ENCODE peak calls at places on chromosomes 7 and 10, in eight cellular contexts. J is cardiac muscle cell, W is AG04449, A is lower lobe of right lung, Y is GM12865, D is body of pancreas, F is nephron progenitor cell, Z is tibial artery. X is an unnamed sample.

GRCh38 chr7:69276011-69276729 is 322.1 kb upstream of the AUTS2 start:
- DNase-seq in J (peak), D (no peak), F (peak), A (no peak), Y (no peak), W (peak), Z (no peak), X (no peak)

GRCh38 chr7:141333459-141333858 is 217.8 kb upstream of the AGK start:
- DNase-seq in Y (no peak), A (no peak), Z (no peak), F (peak), D (no peak), W (no peak), J (no peak), X (peak)

GRCh38 chr7:128105228-128106022 is 74.2 kb upstream of the LRRC4 start:
- DNase-seq in D (no peak), W (no peak), A (peak), F (no peak), Y (no peak), Z (no peak), J (no peak), X (no peak)

GRCh38 chr7:39406464-39406863 is 159.7 kb upstream of the YAE1 start:
- DNase-seq in Y (no peak), W (no peak), A (no peak), D (peak), J (no peak), F (peak), Z (no peak), X (no peak)

GRCh38 chr10:103736763-103737162 is 118.6 kb downstream of the SH3PXD2A start:
- DNase-seq in D (no peak), F (no peak), A (no peak), W (no peak), Y (peak), Z (no peak), J (no peak), X (peak)

GRCh38 chr10:77592946-77593636 is 44.5 kb downstream of the KCNMA1 start:
- DNase-seq in D (no peak), F (no peak), Y (no peak), J (peak), A (no peak), W (peak), Z (peak), X (peak)

GRCh38 chr10:8035641-8036520 is 18.6 kb upstream of the GATA3 start:
- DNase-seq in F (peak), Y (no peak), A (no peak), W (no peak), D (no peak), Z (no peak), J (no peak), X (no peak)

GRCh38 chr10:4781955-4782354 is 44.1 kb upstream of the AKR1E2 start:
- DNase-seq in D (peak), W (no peak), F (no peak), Y (no peak), A (no peak), Z (no peak), J (no peak), X (no peak)

GRCh38 chr7:81036041-81036440 is 117.2 kb upstream of the SEMA3C start:
- DNase-seq in Z (no peak), D (no peak), W (no peak), A (no peak), J (peak), Y (no peak), F (no peak), X (no peak)

GRCh38 chr10:28954211-28954610 is 276.9 kb downstream of the BAMBI start:
- DNase-seq in Y (no peak), A (no peak), J (peak), F (no peak), W (no peak), D (no peak), Z (no peak), X (no peak)

GRCh38 chr7:30308392-30308791 is 24.0 kb downstream of the ZNRF2 start:
- DNase-seq in Y (peak), J (no peak), D (no peak), A (no peak), F (no peak), W (no peak), Z (no peak), X (peak)

GRCh38 chr10:99013885-99014284 is 221.8 kb downstream of the HPSE2 start:
- DNase-seq in J (no peak), Z (no peak), F (no peak), D (no peak), Y (no peak), W (no peak), A (no peak), X (no peak)

GRCh38 chr10:21493841-21494220 is 31.7 kb downstream of the SKIDA1 start:
- DNase-seq in Z (no peak), D (no peak), J (no peak), Y (no peak), F (no peak), W (no peak), A (no peak), X (no peak)

GRCh38 chr10:16856567-16856966 is 39.3 kb upstream of the RSU1 start:
- DNase-seq in W (peak), Y (no peak), J (peak), Z (no peak), F (no peak), D (no peak), A (no peak), X (no peak)

GRCh38 chr7:41096921-41097320 is 606.0 kb downstream of the INHBA start:
- DNase-seq in J (peak), D (no peak), W (peak), F (no peak), A (no peak), Z (no peak), Y (no peak), X (no peak)

GRCh38 chr10:74432841-74433594 is 282.0 kb downstream of the ADK start:
- DNase-seq in A (no peak), J (peak), D (no peak), W (peak), Z (no peak), F (no peak), Y (no peak), X (no peak)

GRCh38 chr7:22566176-22566575 is 66.2 kb upstream of the STEAP1B start:
- DNase-seq in A (no peak), Z (no peak), F (no peak), J (no peak), D (peak), W (no peak), Y (no peak), X (no peak)

GRCh38 chr10:33509231-33509871 is 174.9 kb upstream of the NRP1 start:
- DNase-seq in Z (peak), Y (peak), D (peak), A (peak), F (peak), W (no peak), J (peak), X (peak)

GRCh38 chr7:44279731-44280505 is 45.5 kb downstream of the CAMK2B start:
- DNase-seq in D (peak), Z (peak), W (no peak), F (peak), J (no peak), A (peak), Y (no peak), X (no peak)

GRCh38 chr10:126842356-126842755 is 62.9 kb upstream of the DOCK1 start:
- DNase-seq in D (no peak), W (no peak), A (no peak), Y (no peak), F (no peak), Z (no peak), J (no peak), X (no peak)

GRCh38 chr10:78028438-78029293 is 649 bp downstream of the POLR3A start:
- DNase-seq in Z (no peak), A (no peak), W (no peak), D (peak), Y (peak), J (peak), F (peak), X (no peak)

GRCh38 chr10:121063744-121064143 is 212.6 kb downstream of the WDR11 start:
- DNase-seq in Z (no peak), J (no peak), A (no peak), Y (no peak), D (no peak), F (peak), W (no peak), X (no peak)

GRCh38 chr10:34434119-34434594 is 380.9 kb downstream of the PARD3 start:
- DNase-seq in D (no peak), W (peak), Z (no peak), J (peak), Y (no peak), F (no peak), A (no peak), X (peak)

GRCh38 chr10:73828166-73828565 is 16.8 kb upstream of the NDST2 start:
- DNase-seq in A (no peak), F (no peak), D (no peak), J (no peak), Y (no peak), W (no peak), Z (no peak), X (no peak)

GRCh38 chr7:103540986-103541385 is 95.0 kb upstream of the SLC26A5 start:
- DNase-seq in Y (no peak), J (no peak), A (no peak), Z (peak), D (peak), F (no peak), W (no peak), X (peak)

GRCh38 chr7:22858640-22859561 is 36.3 kb upstream of the TOMM7 start:
- DNase-seq in A (no peak), Z (no peak), Y (peak), D (no peak), F (no peak), J (peak), W (peak), X (peak)

GRCh38 chr7:105097619-105098018 is 83.6 kb downstream of the KMT2E start:
- DNase-seq in D (no peak), W (peak), Z (no peak), J (peak), Y (no peak), A (no peak), F (no peak), X (peak)

GRCh38 chr10:126731613-126731995 is 61.1 kb upstream of the C10orf90 start:
- DNase-seq in J (peak), F (no peak), Y (no peak), W (no peak), A (no peak), Z (no peak), D (no peak), X (no peak)

DNA sequence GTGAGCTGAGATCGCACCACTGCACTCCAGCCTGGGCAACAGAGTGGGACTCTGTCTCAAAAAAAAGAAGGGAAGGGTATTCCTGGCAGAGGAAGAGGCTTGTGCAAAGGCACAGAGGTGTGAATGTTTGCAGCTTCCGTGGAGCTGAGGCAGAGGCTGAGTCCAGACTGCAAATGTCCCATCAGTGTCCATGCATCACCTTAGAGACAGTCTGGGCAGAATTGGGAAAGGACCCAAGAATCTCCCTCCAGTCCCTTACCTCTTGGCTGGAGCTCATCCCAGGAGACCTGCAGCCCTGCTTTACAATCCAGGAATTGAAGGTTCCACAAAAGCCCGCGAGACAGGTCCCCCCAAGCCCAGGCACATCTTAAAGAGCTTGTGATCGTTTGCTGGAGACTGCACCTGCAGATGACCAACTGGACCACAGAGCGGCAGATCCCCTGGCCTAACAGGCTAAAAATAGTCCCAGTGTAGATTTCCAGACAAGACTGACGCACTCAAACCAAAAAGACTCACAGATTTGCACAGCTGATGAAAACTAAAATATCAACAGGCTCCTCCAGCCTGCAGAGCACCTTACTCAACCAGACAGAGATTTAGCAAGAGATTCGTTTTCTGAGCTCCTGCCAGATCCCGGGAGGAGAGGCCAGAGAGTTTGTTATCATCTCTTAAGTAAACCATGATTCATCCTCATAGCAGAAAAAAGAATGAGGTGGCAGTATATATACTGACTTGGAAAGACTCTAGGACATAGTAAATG is 22.9 kb upstream of the NANOS1 start:
- DNase-seq in J (peak), Y (no peak), A (no peak), W (peak), Z (peak), D (peak), F (no peak), X (peak)
- TF ChIP-seq CTCF in J (no peak), Y (no peak), A (no peak), W (no peak), Z (no peak), D (no peak), F (no peak), X (no peak)

DNA sequence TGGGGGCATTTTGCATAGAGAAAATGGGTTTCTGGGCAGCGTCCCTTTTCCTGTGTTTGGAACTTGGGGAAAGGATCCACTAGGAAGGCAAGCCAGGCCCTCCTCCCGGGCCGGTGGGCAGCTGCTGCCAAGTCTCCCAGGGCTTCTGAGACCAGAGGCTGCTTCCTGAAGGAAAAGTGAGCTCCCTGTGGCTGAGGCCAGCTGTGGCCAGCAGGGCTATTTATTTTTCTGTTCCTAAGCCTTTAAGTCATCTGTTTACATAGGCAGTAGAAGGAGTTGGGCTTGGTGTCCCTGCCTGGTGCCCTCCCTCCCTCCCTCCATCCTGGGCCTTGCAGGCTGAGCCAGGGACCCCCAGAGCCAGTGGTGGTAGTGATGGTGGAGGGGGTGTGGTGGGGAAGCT is 70.5 kb upstream of the COL13A1 start:
- DNase-seq in A (no peak), J (peak), Y (no peak), D (no peak), Z (peak), W (no peak), F (no peak), X (no peak)
- TF ChIP-seq CTCF in A (no peak), J (no peak), Y (no peak), D (no peak), Z (peak), W (no peak), F (no peak), X (no peak)

DNA sequence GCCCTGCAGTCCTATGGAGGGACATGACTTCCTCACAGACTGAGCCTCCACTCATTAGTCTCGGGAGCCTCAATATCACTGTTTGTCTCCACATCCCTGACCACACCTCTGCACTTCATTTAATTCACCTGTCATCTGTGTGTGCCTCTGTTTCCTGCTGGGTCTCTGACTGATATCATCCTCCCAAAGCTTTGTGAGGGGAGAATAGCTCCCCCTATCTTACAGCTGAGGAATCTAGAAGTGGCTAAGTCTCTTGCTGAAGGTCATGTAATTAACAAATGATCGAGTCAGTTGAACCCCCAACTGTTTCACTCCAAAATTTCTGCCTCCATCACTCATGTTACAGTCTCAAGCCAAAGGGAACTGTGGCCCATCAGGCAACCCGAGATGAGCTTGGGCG is 5.5 kb upstream of the CPXM2 start:
- DNase-seq in J (no peak), Y (no peak), F (no peak), A (no peak), W (no peak), D (no peak), Z (no peak), X (no peak)
- TF ChIP-seq CTCF in J (peak), Y (peak), F (no peak), A (no peak), W (no peak), D (no peak), Z (peak), X (peak)

GRCh38 chr7:37918526-37918925 is 1.9 kb upstream of the SFRP4 start:
- DNase-seq in F (no peak), W (no peak), D (no peak), A (no peak), Z (no peak), Y (no peak), J (no peak), X (no peak)
- TF ChIP-seq CTCF in F (no peak), W (no peak), D (no peak), A (no peak), Z (no peak), Y (no peak), J (peak), X (no peak)

GRCh38 chr10:13470270-13470669 is 58.5 kb downstream of the BEND7 start:
- DNase-seq in F (no peak), A (no peak), J (peak), Y (no peak), W (no peak), D (no peak), Z (no peak), X (no peak)
- TF ChIP-seq CTCF in F (no peak), A (no peak), J (no peak), Y (peak), W (no peak), D (no peak), Z (no peak), X (no peak)

DNA sequence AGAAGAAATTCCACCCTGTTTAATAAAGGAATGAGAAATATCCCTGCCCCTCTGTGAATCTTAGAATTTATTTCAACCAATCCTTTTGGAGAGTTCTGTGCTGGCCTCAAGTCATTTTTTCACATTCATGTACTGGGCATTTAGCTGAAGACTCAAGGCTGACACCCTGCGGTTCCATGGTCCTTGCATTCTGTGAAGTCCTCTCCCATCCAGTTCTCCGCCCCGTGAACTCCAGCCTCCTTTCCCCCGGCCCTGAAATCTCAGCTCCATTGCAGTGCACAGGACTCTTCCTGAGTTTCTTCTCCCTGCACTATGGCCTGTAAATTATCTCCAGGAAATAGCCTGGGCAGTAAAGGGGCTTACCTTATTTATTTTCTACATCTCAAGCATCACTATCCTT is 183.0 kb upstream of the KCND2 start:
- DNase-seq in Y (peak), W (no peak), J (peak), F (no peak), Z (no peak), D (no peak), A (no peak), X (peak)
- TF ChIP-seq CTCF in Y (peak), W (peak), J (peak), F (no peak), Z (no peak), D (no peak), A (no peak), X (no peak)

GRCh38 chr10:102112210-102112817 is 7.9 kb downstream of the LDB1 start:
- DNase-seq in Y (no peak), J (no peak), D (no peak), W (no peak), A (no peak), F (no peak), Z (no peak), X (no peak)
- TF ChIP-seq CTCF in Y (peak), J (peak), D (no peak), W (no peak), A (peak), F (no peak), Z (no peak), X (peak)

GRCh38 chr10:106278385-106278784 is 886.1 kb downstream of the SORCS1 start:
- DNase-seq in Y (no peak), F (no peak), A (no peak), Z (no peak), J (peak), W (no peak), D (no peak), X (peak)
- TF ChIP-seq CTCF in Y (no peak), F (no peak), A (no peak), Z (no peak), J (no peak), W (peak), D (no peak), X (no peak)

DNA sequence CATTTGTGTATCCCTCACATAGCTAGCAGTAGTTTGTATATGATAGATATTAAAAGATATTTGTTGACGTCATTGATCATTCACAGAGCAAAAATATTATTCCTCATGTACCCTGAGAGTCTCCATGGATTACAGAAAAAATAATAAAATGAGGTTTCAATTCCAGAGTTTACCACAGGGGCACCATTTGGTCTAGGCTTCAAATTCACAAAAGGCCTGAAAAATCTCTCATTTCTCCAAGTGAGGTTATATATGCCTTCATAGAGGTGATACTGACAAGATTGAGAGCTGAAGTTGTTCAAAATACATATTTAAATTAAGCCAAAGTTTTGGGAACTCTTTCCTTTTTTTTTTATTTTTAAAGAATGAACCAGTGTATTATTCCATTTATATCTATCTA is 52.7 kb downstream of the TMEM26 start:
- DNase-seq in W (no peak), F (no peak), J (no peak), Z (no peak), A (no peak), Y (no peak), D (no peak), X (no peak)
- TF ChIP-seq CTCF in W (no peak), F (no peak), J (no peak), Z (no peak), A (no peak), Y (no peak), D (no peak), X (no peak)

X was measured in MCF 10A.